ENCODE peak calls at places on chromosomes 11 and 22, in ten cellular contexts. One of them, this sample, is unnamed.

GRCh38 chr11:62656801-62657429 is 3.8 kb upstream of the INTS5 start:
- DNase-seq in SK-MEL-5: no peak
- DNase-seq in activated naive CD8-positive, alpha-beta T cell treated with anti-CD3 and anti-CD28 coated beads, Interleukin-2, amount 50 U/mL, for 24 hours: no peak
- DNase-seq in GM12891: no peak
- DNase-seq in GM06990: no peak
- DNase-seq in cardiac muscle cell: peak
- DNase-seq in NCI-H2029: no peak
- DNase-seq in WTC11: no peak
- DNase-seq in GM23338: no peak
- DNase-seq in RWPE1: no peak
- DNase-seq in this sample: peak

GRCh38 chr11:114416441-114416928 is 16.0 kb downstream of the RBM7 start:
- DNase-seq in RWPE1: peak
- DNase-seq in WTC11: no peak
- DNase-seq in activated naive CD8-positive, alpha-beta T cell treated with anti-CD3 and anti-CD28 coated beads, Interleukin-2, amount 50 U/mL, for 24 hours: no peak
- DNase-seq in SK-MEL-5: no peak
- DNase-seq in NCI-H2029: no peak
- DNase-seq in GM06990: no peak
- DNase-seq in cardiac muscle cell: no peak
- DNase-seq in GM23338: no peak
- DNase-seq in GM12891: no peak
- DNase-seq in this sample: peak

GRCh38 chr11:2347449-2347848 is 29.7 kb upstream of the CD81 start:
- DNase-seq in cardiac muscle cell: no peak
- DNase-seq in RWPE1: no peak
- DNase-seq in WTC11: no peak
- DNase-seq in SK-MEL-5: no peak
- DNase-seq in GM12891: no peak
- DNase-seq in GM23338: no peak
- DNase-seq in GM06990: no peak
- DNase-seq in activated naive CD8-positive, alpha-beta T cell treated with anti-CD3 and anti-CD28 coated beads, Interleukin-2, amount 50 U/mL, for 24 hours: no peak
- DNase-seq in NCI-H2029: no peak
- DNase-seq in this sample: no peak

GRCh38 chr11:48055292-48056132 is 75.2 kb downstream of the PTPRJ start:
- DNase-seq in GM23338: peak
- DNase-seq in GM06990: peak
- DNase-seq in GM12891: no peak
- DNase-seq in cardiac muscle cell: no peak
- DNase-seq in activated naive CD8-positive, alpha-beta T cell treated with anti-CD3 and anti-CD28 coated beads, Interleukin-2, amount 50 U/mL, for 24 hours: peak
- DNase-seq in RWPE1: no peak
- DNase-seq in NCI-H2029: no peak
- DNase-seq in SK-MEL-5: peak
- DNase-seq in WTC11: no peak
- DNase-seq in this sample: no peak

GRCh38 chr11:13280323-13280722 is 2.7 kb downstream of the BMAL1 start:
- DNase-seq in SK-MEL-5: no peak
- DNase-seq in RWPE1: no peak
- DNase-seq in NCI-H2029: no peak
- DNase-seq in WTC11: no peak
- DNase-seq in GM23338: no peak
- DNase-seq in activated naive CD8-positive, alpha-beta T cell treated with anti-CD3 and anti-CD28 coated beads, Interleukin-2, amount 50 U/mL, for 24 hours: no peak
- DNase-seq in cardiac muscle cell: no peak
- DNase-seq in GM06990: no peak
- DNase-seq in GM12891: no peak
- DNase-seq in this sample: no peak

GRCh38 chr22:19779011-19779421 is 18.4 kb downstream of the TBX1 start:
- DNase-seq in cardiac muscle cell: no peak
- DNase-seq in GM06990: no peak
- DNase-seq in SK-MEL-5: no peak
- DNase-seq in WTC11: peak
- DNase-seq in activated naive CD8-positive, alpha-beta T cell treated with anti-CD3 and anti-CD28 coated beads, Interleukin-2, amount 50 U/mL, for 24 hours: no peak
- DNase-seq in GM23338: no peak
- DNase-seq in NCI-H2029: no peak
- DNase-seq in GM12891: no peak
- DNase-seq in RWPE1: no peak
- DNase-seq in this sample: no peak

GRCh38 chr11:15800121-15800800 is 556.1 kb downstream of the SOX6 start:
- DNase-seq in activated naive CD8-positive, alpha-beta T cell treated with anti-CD3 and anti-CD28 coated beads, Interleukin-2, amount 50 U/mL, for 24 hours: no peak
- DNase-seq in NCI-H2029: no peak
- DNase-seq in GM06990: no peak
- DNase-seq in SK-MEL-5: peak
- DNase-seq in GM12891: no peak
- DNase-seq in GM23338: no peak
- DNase-seq in RWPE1: peak
- DNase-seq in cardiac muscle cell: no peak
- DNase-seq in WTC11: no peak
- DNase-seq in this sample: peak

GRCh38 chr11:129888451-129888850 is 6.9 kb downstream of the NFRKB start:
- DNase-seq in SK-MEL-5: no peak
- DNase-seq in WTC11: no peak
- DNase-seq in activated naive CD8-positive, alpha-beta T cell treated with anti-CD3 and anti-CD28 coated beads, Interleukin-2, amount 50 U/mL, for 24 hours: no peak
- DNase-seq in cardiac muscle cell: no peak
- DNase-seq in GM23338: no peak
- DNase-seq in RWPE1: no peak
- DNase-seq in GM06990: no peak
- DNase-seq in NCI-H2029: no peak
- DNase-seq in GM12891: no peak
- DNase-seq in this sample: no peak

GRCh38 chr11:64654439-64654838 is 63.4 kb downstream of the SLC22A12 start:
- DNase-seq in GM12891: no peak
- DNase-seq in GM06990: no peak
- DNase-seq in WTC11: no peak
- DNase-seq in GM23338: no peak
- DNase-seq in cardiac muscle cell: no peak
- DNase-seq in NCI-H2029: no peak
- DNase-seq in activated naive CD8-positive, alpha-beta T cell treated with anti-CD3 and anti-CD28 coated beads, Interleukin-2, amount 50 U/mL, for 24 hours: no peak
- DNase-seq in RWPE1: no peak
- DNase-seq in SK-MEL-5: no peak
- DNase-seq in this sample: no peak

GRCh38 chr11:62689421-62690183 is at the start of gene LRRN4CL:
- DNase-seq in GM23338: no peak
- DNase-seq in SK-MEL-5: peak
- DNase-seq in WTC11: no peak
- DNase-seq in RWPE1: peak
- DNase-seq in activated naive CD8-positive, alpha-beta T cell treated with anti-CD3 and anti-CD28 coated beads, Interleukin-2, amount 50 U/mL, for 24 hours: no peak
- DNase-seq in NCI-H2029: no peak
- DNase-seq in GM12891: no peak
- DNase-seq in GM06990: no peak
- DNase-seq in cardiac muscle cell: peak
- DNase-seq in this sample: no peak

GRCh38 chr11:64996710-64997380 is at the start of gene BATF2:
- DNase-seq in GM23338: peak
- DNase-seq in WTC11: peak
- DNase-seq in cardiac muscle cell: peak
- DNase-seq in RWPE1: peak
- DNase-seq in GM06990: no peak
- DNase-seq in NCI-H2029: peak
- DNase-seq in SK-MEL-5: peak
- DNase-seq in activated naive CD8-positive, alpha-beta T cell treated with anti-CD3 and anti-CD28 coated beads, Interleukin-2, amount 50 U/mL, for 24 hours: no peak
- DNase-seq in GM12891: no peak
- DNase-seq in this sample: peak

GRCh38 chr11:102292951-102293350 is 24.3 kb upstream of the BIRC3 start:
- DNase-seq in GM06990: no peak
- DNase-seq in GM12891: no peak
- DNase-seq in activated naive CD8-positive, alpha-beta T cell treated with anti-CD3 and anti-CD28 coated beads, Interleukin-2, amount 50 U/mL, for 24 hours: no peak
- DNase-seq in cardiac muscle cell: no peak
- DNase-seq in GM23338: no peak
- DNase-seq in SK-MEL-5: no peak
- DNase-seq in RWPE1: no peak
- DNase-seq in NCI-H2029: no peak
- DNase-seq in WTC11: no peak
- DNase-seq in this sample: no peak

GRCh38 chr11:109012996-109013395 is 348.1 kb downstream of the DDX10 start:
- DNase-seq in activated naive CD8-positive, alpha-beta T cell treated with anti-CD3 and anti-CD28 coated beads, Interleukin-2, amount 50 U/mL, for 24 hours: no peak
- DNase-seq in cardiac muscle cell: no peak
- DNase-seq in GM06990: no peak
- DNase-seq in RWPE1: no peak
- DNase-seq in WTC11: no peak
- DNase-seq in GM23338: no peak
- DNase-seq in GM12891: no peak
- DNase-seq in NCI-H2029: no peak
- DNase-seq in SK-MEL-5: no peak
- DNase-seq in this sample: no peak

GRCh38 chr11:69453151-69453550 is 28.3 kb upstream of the LINC01488 start:
- DNase-seq in activated naive CD8-positive, alpha-beta T cell treated with anti-CD3 and anti-CD28 coated beads, Interleukin-2, amount 50 U/mL, for 24 hours: no peak
- DNase-seq in cardiac muscle cell: no peak
- DNase-seq in NCI-H2029: no peak
- DNase-seq in GM12891: no peak
- DNase-seq in GM06990: no peak
- DNase-seq in SK-MEL-5: no peak
- DNase-seq in GM23338: no peak
- DNase-seq in RWPE1: no peak
- DNase-seq in WTC11: no peak
- DNase-seq in this sample: no peak

GRCh38 chr22:50525991-50526848 is 822 bp upstream of the SCO2 start:
- DNase-seq in NCI-H2029: peak
- DNase-seq in SK-MEL-5: peak
- DNase-seq in WTC11: peak
- DNase-seq in cardiac muscle cell: peak
- DNase-seq in GM12891: peak
- DNase-seq in GM06990: peak
- DNase-seq in RWPE1: no peak
- DNase-seq in GM23338: peak
- DNase-seq in activated naive CD8-positive, alpha-beta T cell treated with anti-CD3 and anti-CD28 coated beads, Interleukin-2, amount 50 U/mL, for 24 hours: peak
- DNase-seq in this sample: peak

GRCh38 chr22:23767673-23768548 is at the start of gene CHCHD10:
- DNase-seq in GM12891: peak
- DNase-seq in GM06990: peak
- DNase-seq in RWPE1: peak
- DNase-seq in cardiac muscle cell: peak
- DNase-seq in NCI-H2029: peak
- DNase-seq in SK-MEL-5: peak
- DNase-seq in GM23338: peak
- DNase-seq in WTC11: peak
- DNase-seq in activated naive CD8-positive, alpha-beta T cell treated with anti-CD3 and anti-CD28 coated beads, Interleukin-2, amount 50 U/mL, for 24 hours: peak
- DNase-seq in this sample: peak

GRCh38 chr11:13010737-13011342 is 1.7 kb downstream of the RASSF10 start:
- DNase-seq in cardiac muscle cell: peak
- DNase-seq in activated naive CD8-positive, alpha-beta T cell treated with anti-CD3 and anti-CD28 coated beads, Interleukin-2, amount 50 U/mL, for 24 hours: no peak
- DNase-seq in GM12891: no peak
- DNase-seq in WTC11: peak
- DNase-seq in GM06990: no peak
- DNase-seq in RWPE1: no peak
- DNase-seq in GM23338: peak
- DNase-seq in SK-MEL-5: no peak
- DNase-seq in NCI-H2029: no peak
- DNase-seq in this sample: no peak

GRCh38 chr22:22593964-22594656 is 35.0 kb upstream of the PRAME start:
- DNase-seq in activated naive CD8-positive, alpha-beta T cell treated with anti-CD3 and anti-CD28 coated beads, Interleukin-2, amount 50 U/mL, for 24 hours: peak
- DNase-seq in WTC11: peak
- DNase-seq in SK-MEL-5: peak
- DNase-seq in RWPE1: no peak
- DNase-seq in NCI-H2029: peak
- DNase-seq in cardiac muscle cell: no peak
- DNase-seq in GM06990: no peak
- DNase-seq in GM12891: peak
- DNase-seq in GM23338: peak
- DNase-seq in this sample: peak

GRCh38 chr11:122863704-122864326 is 18.7 kb upstream of the JHY start:
- DNase-seq in GM06990: no peak
- DNase-seq in GM12891: no peak
- DNase-seq in WTC11: peak
- DNase-seq in NCI-H2029: peak
- DNase-seq in SK-MEL-5: peak
- DNase-seq in activated naive CD8-positive, alpha-beta T cell treated with anti-CD3 and anti-CD28 coated beads, Interleukin-2, amount 50 U/mL, for 24 hours: peak
- DNase-seq in cardiac muscle cell: peak
- DNase-seq in RWPE1: peak
- DNase-seq in GM23338: peak
- DNase-seq in this sample: no peak

GRCh38 chr11:2097356-2097997 is 41.7 kb downstream of the IGF2 start:
- DNase-seq in RWPE1: no peak
- DNase-seq in activated naive CD8-positive, alpha-beta T cell treated with anti-CD3 and anti-CD28 coated beads, Interleukin-2, amount 50 U/mL, for 24 hours: no peak
- DNase-seq in GM23338: peak
- DNase-seq in GM12891: peak
- DNase-seq in SK-MEL-5: no peak
- DNase-seq in WTC11: peak
- DNase-seq in NCI-H2029: no peak
- DNase-seq in cardiac muscle cell: peak
- DNase-seq in GM06990: no peak
- DNase-seq in this sample: no peak